ENCODE peak calls at places on chromosome 14, in ten cellular contexts. D is dermis microvascular lymphatic vessel endothelial cell; P is astrocyte of the cerebellum; X is activated effector memory CD4-positive, alpha-beta T cell treated with Interleukin-2 at 50 U/mL for 16 hours; O is fibroblast of lung; U is sciatic nerve; L is T-helper 9 cell; Q is caudate nucleus; V is A549; H is neuronal stem cell. S is an unnamed sample.

GRCh38 chr14:100083706-100084105 is 18.5 kb downstream of the EVL start:
- DNase-seq in D (no peak), P (no peak), X (no peak), O (no peak), U (no peak), L (no peak), Q (no peak), V (no peak), H (no peak), S (no peak)

GRCh38 chr14:78253986-78254385 is 83.8 kb downstream of the NRXN3 start:
- DNase-seq in D (no peak), P (peak; percentile 84), X (no peak), O (no peak), U (no peak), L (no peak), Q (no peak), V (peak; percentile 36), H (no peak), S (no peak)

GRCh38 chr14:72722201-72722785 is 171.6 kb downstream of the DPF3 start:
- DNase-seq in D (no peak), P (no peak), X (no peak), O (no peak), U (no peak), L (no peak), Q (no peak), V (no peak), H (no peak), S (no peak)

GRCh38 chr14:69346710-69347109 is 51.4 kb downstream of the ERH start:
- DNase-seq in D (peak; percentile 5), P (no peak), X (no peak), O (peak; percentile 9), U (no peak), L (no peak), Q (no peak), V (peak; percentile 65), H (peak; percentile 35), S (no peak)

GRCh38 chr14:92473947-92474535 is 39.5 kb upstream of the RIN3 start:
- DNase-seq in D (peak; percentile 69), P (no peak), X (no peak), O (no peak), U (peak; percentile 46), L (no peak), Q (no peak), V (no peak), H (no peak), S (no peak)

GRCh38 chr14:31239673-31240072 is 32.1 kb upstream of the HECTD1 start:
- DNase-seq in D (no peak), P (no peak), X (no peak), O (no peak), U (no peak), L (no peak), Q (no peak), V (no peak), H (no peak), S (no peak)

GRCh38 chr14:52266782-52267181 is 716 bp upstream of the PTGDR start:
- DNase-seq in D (no peak), P (no peak), X (no peak), O (peak; percentile 5), U (no peak), L (no peak), Q (no peak), V (no peak), H (no peak), S (no peak)

GRCh38 chr14:89320381-89321000 is 96.5 kb downstream of the FOXN3 start:
- DNase-seq in D (no peak), P (no peak), X (no peak), O (no peak), U (no peak), L (no peak), Q (no peak), V (no peak), H (no peak), S (no peak)

GRCh38 chr14:102579696-102580551 is 12.5 kb upstream of the RCOR1 start:
- DNase-seq in D (no peak), P (no peak), X (no peak), O (peak; percentile 74), U (no peak), L (no peak), Q (no peak), V (no peak), H (no peak), S (no peak)

GRCh38 chr14:105317546-105317945 is 3.0 kb downstream of the PACS2 start:
- DNase-seq in D (no peak), P (no peak), X (no peak), O (peak; percentile 33), U (no peak), L (no peak), Q (no peak), V (no peak), H (no peak), S (no peak)

GRCh38 chr14:88706425-88706824 is 86.3 kb downstream of the EML5 start:
- DNase-seq in D (no peak), P (no peak), X (no peak), O (no peak), U (no peak), L (no peak), Q (no peak), V (no peak), H (no peak), S (no peak)

GRCh38 chr14:64581817-64582216 is 32.1 kb downstream of the PPP1R36 start:
- DNase-seq in D (no peak), P (no peak), X (no peak), O (no peak), U (no peak), L (no peak), Q (no peak), V (no peak), H (no peak), S (no peak)

GRCh38 chr14:64195194-64195593 is 99.0 kb downstream of the ESR2 start:
- DNase-seq in D (no peak), P (no peak), X (no peak), O (no peak), U (no peak), L (no peak), Q (no peak), V (no peak), H (no peak), S (no peak)

GRCh38 chr14:103416916-103417315 is 31.7 kb downstream of the MARK3 start:
- DNase-seq in D (no peak), P (no peak), X (no peak), O (no peak), U (no peak), L (no peak), Q (peak; percentile 9), V (no peak), H (no peak), S (no peak)

GRCh38 chr14:28760431-28760996 is 6.1 kb upstream of the FOXG1 start:
- DNase-seq in D (no peak), P (no peak), X (no peak), O (no peak), U (no peak), L (no peak), Q (no peak), V (no peak), H (no peak), S (no peak)

GRCh38 chr14:73173092-73173735 is 36.9 kb downstream of the PSEN1 start:
- DNase-seq in D (peak; percentile 65), P (peak; percentile 59), X (no peak), O (peak; percentile 79), U (no peak), L (no peak), Q (no peak), V (peak; percentile 18), H (peak; percentile 6), S (peak; percentile 2)

GRCh38 chr14:104297313-104297704 is 158.9 kb downstream of the KIF26A start:
- DNase-seq in D (no peak), P (no peak), X (no peak), O (no peak), U (no peak), L (no peak), Q (no peak), V (no peak), H (no peak), S (no peak)

GRCh38 chr14:25406818-25407217 is 356.9 kb upstream of the STXBP6 start:
- DNase-seq in D (peak; percentile 11), P (no peak), X (no peak), O (no peak), U (no peak), L (no peak), Q (no peak), V (no peak), H (peak; percentile 56), S (no peak)

GRCh38 chr14:103155013-103155412 is 31.8 kb downstream of the TNFAIP2 start:
- DNase-seq in D (no peak), P (no peak), X (no peak), O (peak; percentile 63), U (peak; percentile 77), L (no peak), Q (no peak), V (peak; percentile 88), H (no peak), S (no peak)

GRCh38 chr14:77882631-77883030 is 82.7 kb downstream of the ADCK1 start:
- DNase-seq in D (no peak), P (no peak), X (no peak), O (peak; percentile 9), U (no peak), L (no peak), Q (no peak), V (no peak), H (no peak), S (no peak)

GRCh38 chr14:36580856-36581831 is 1.3 kb downstream of the NKX2-8 start:
- DNase-seq in D (no peak), P (no peak), X (no peak), O (peak; percentile 15), U (no peak), L (no peak), Q (no peak), V (peak; percentile 45), H (no peak), S (no peak)

GRCh38 chr14:83291716-83292115 is 1758.1 kb upstream of the SEL1L start:
- DNase-seq in D (no peak), P (no peak), X (no peak), O (no peak), U (no peak), L (no peak), Q (no peak), V (no peak), H (no peak), S (no peak)

GRCh38 chr14:99683619-99684355 is at the start of gene CYP46A1:
- DNase-seq in D (peak; percentile 98), P (peak; percentile 98), X (peak; percentile 100), O (peak; percentile 99), U (peak; percentile 100), L (peak; percentile 99), Q (peak; percentile 95), V (peak; percentile 97), H (peak; percentile 99), S (peak; percentile 100)

GRCh38 chr14:104970231-104971068 is 7.7 kb downstream of the AHNAK2 start:
- DNase-seq in D (no peak), P (peak; percentile 81), X (no peak), O (peak; percentile 84), U (peak; percentile 83), L (no peak), Q (no peak), V (peak; percentile 78), H (no peak), S (no peak)

GRCh38 chr14:73792476-73792875 is 59.2 kb upstream of the PTGR2 start:
- DNase-seq in D (no peak), P (no peak), X (no peak), O (no peak), U (no peak), L (no peak), Q (no peak), V (no peak), H (no peak), S (no peak)

GRCh38 chr14:53022593-53022992 is 71.7 kb upstream of the FERMT2 start:
- DNase-seq in D (no peak), P (peak; percentile 29), X (no peak), O (no peak), U (no peak), L (no peak), Q (no peak), V (no peak), H (no peak), S (no peak)

GRCh38 chr14:75335588-75335987 is 57.0 kb downstream of the FOS start:
- DNase-seq in D (no peak), P (no peak), X (no peak), O (no peak), U (peak; percentile 67), L (no peak), Q (no peak), V (no peak), H (no peak), S (no peak)

GRCh38 chr14:94499673-94500072 is 9.6 kb downstream of the SERPINA12 start:
- DNase-seq in D (no peak), P (no peak), X (no peak), O (no peak), U (no peak), L (no peak), Q (no peak), V (no peak), H (no peak), S (no peak)

S was measured in T-helper 1 cell.